ENCODE peak calls at places on chromosome 3, in five cellular contexts. A is nephron progenitor cell, W is fibroblast of pulmonary artery, S is omental fat pad, R is breast epithelium. D is an unnamed sample.

GRCh38 chr3:46359748-46360509 is 6.0 kb downstream of the CCR2 start:
- DNase-seq in S (no peak), A (no peak), R (no peak), W (no peak), D (no peak)

GRCh38 chr3:10284496-10284895 is 8.3 kb downstream of the GHRL start:
- DNase-seq in A (no peak), W (no peak), R (no peak), S (no peak), D (no peak)

GRCh38 chr3:142447308-142447851 is 457 bp downstream of the XRN1 start:
- DNase-seq in S (no peak), A (peak), R (no peak), W (peak), D (no peak)

GRCh38 chr3:125042725-125043406 is 12.9 kb downstream of the HEG1 start:
- DNase-seq in S (no peak), W (peak), A (no peak), R (no peak), D (no peak)

GRCh38 chr3:86624192-86624591 is 366.8 kb downstream of the VGLL3 start:
- DNase-seq in R (no peak), A (no peak), W (no peak), S (no peak), D (no peak)

GRCh38 chr3:70531063-70531657 is 218.7 kb upstream of the MDFIC2 start:
- DNase-seq in R (no peak), W (peak), A (no peak), S (no peak), D (no peak)

GRCh38 chr3:4785551-4785950 is 193.7 kb upstream of the BHLHE40 start:
- DNase-seq in R (no peak), A (no peak), S (no peak), W (no peak), D (no peak)

GRCh38 chr3:71112576-71112975 is 471.0 kb downstream of the FOXP1 start:
- DNase-seq in S (no peak), R (no peak), W (no peak), A (no peak), D (no peak)

GRCh38 chr3:126261037-126261436 is 80.7 kb upstream of the ALDH1L1 start:
- DNase-seq in A (no peak), S (no peak), W (peak), R (no peak), D (no peak)

GRCh38 chr3:177589921-177590336 is 392.6 kb upstream of the TBL1XR1 start:
- DNase-seq in S (no peak), W (peak), A (peak), R (no peak), D (no peak)

GRCh38 chr3:195263925-195264575 is 6.9 kb downstream of the XXYLT1 start:
- DNase-seq in R (no peak), W (no peak), A (no peak), S (no peak), D (no peak)

GRCh38 chr3:99620077-99620476 is 18.3 kb upstream of the COL8A1 start:
- DNase-seq in R (no peak), A (no peak), S (no peak), W (no peak), D (no peak)

GRCh38 chr3:95333826-95334225 is 1271.0 kb downstream of the NSUN3 start:
- DNase-seq in S (no peak), A (no peak), R (no peak), W (peak), D (no peak)

DNA sequence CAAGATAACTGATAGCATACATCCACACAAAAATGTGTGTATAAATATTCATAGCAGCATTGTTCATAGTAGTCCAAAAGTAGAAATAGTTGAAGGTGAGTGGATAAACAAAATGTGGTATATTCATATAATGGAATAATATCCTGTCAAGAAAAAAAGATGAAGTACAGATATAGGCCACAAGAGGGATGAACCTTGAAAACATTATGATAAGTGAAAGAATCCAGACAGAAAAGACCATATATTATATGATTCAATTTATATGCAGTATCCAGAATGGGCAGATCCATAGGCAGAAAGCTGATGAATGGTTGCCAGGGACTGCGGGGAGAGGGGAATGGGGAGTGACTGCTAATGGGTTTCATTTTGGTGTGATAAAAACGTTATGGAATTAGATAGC is 54.3 kb upstream of the TNIK start:
- DNase-seq in S (no peak), A (no peak), W (no peak), R (no peak), D (no peak)
- TF ChIP-seq CTCF in S (no peak), A (peak), W (no peak), R (no peak), D (no peak)

GRCh38 chr3:72844436-72844999 is 3.7 kb downstream of the SHQ1 start:
- DNase-seq in A (no peak), W (peak), S (no peak), R (no peak), D (no peak)
- TF ChIP-seq CTCF in A (no peak), W (no peak), S (no peak), R (no peak), D (no peak)

DNA sequence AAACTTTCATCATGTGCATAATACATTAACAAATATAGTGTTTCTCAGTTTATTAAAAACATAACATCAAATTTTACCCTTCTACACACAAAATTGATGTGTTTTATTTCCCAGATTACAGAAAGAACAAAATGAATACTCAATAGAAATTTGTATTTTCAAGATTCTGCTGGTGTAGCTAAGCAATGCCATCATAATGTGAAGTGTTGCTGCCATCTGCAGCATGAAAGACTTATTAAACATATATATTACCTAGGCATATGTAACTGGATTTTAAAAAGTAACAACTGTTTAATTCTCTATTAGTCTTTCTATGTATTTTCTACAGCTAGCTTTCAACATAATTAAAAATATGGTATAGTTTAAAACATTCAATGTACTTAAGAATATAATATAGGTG is 27.5 kb downstream of the PLSCR5 start:
- DNase-seq in W (peak), A (no peak), S (no peak), R (no peak), D (no peak)
- TF ChIP-seq CTCF in W (peak), A (peak), S (no peak), R (peak), D (peak)

GRCh38 chr3:37256447-37256846 is 82.1 kb upstream of the LRRFIP2 start:
- DNase-seq in W (no peak), R (no peak), A (no peak), S (no peak), D (no peak)
- TF ChIP-seq CTCF in W (peak), R (no peak), A (peak), S (no peak), D (no peak)

GRCh38 chr3:130699765-130700164 is 46.9 kb downstream of the PIK3R4 start:
- DNase-seq in S (no peak), W (peak), R (no peak), A (no peak), D (no peak)
- TF ChIP-seq CTCF in S (no peak), W (peak), R (no peak), A (peak), D (peak)

GRCh38 chr3:83926291-83926690 is 1032.5 kb upstream of the CADM2 start:
- DNase-seq in R (no peak), S (no peak), W (no peak), A (no peak), D (no peak)

GRCh38 chr3:83928903-83929302 is 1029.9 kb upstream of the CADM2 start:
- DNase-seq in S (no peak), W (no peak), R (no peak), A (no peak), D (no peak)

DNA sequence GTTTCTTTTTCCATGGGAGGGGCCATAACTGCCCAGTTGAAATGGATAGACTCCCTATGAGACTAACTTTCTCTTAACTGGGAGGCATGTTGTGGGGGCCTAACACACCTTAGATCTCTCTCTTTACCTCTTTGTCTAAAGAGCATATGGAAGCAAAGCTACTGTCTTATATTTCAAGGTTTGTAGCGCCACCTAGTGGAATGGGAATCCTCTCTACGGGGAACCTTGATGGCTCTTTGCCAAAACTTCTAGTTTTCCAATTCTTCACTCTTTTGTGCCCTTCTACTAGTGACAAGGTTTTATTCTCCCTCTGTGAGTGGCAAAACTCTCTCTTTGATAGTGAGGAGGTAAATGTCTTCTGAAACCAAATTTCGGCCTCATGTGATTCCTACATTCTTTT is 1030.4 kb upstream of the CADM2 start:
- DNase-seq in S (no peak), W (no peak), A (no peak), R (no peak), D (no peak)
- TF ChIP-seq CTCF in S (no peak), W (no peak), A (no peak), R (no peak), D (no peak)

D was measured in natural killer cell.